ENCODE peak calls at places on chromosome 6, in seven cellular contexts. One of them, this sample, is unnamed.

GRCh38 chr6:148175511-148176188 is 167.0 kb upstream of the SASH1 start:
- DNase-seq in stimulated activated CD4-positive, alpha-beta T cell treated with anti-CD3 and anti-CD28 coated beads, Interleukin-1b, Interleukin-23, amount 100 ng/mL, for 48 hours: no peak
- DNase-seq in anterior cingulate cortex: no peak
- DNase-seq in heart left ventricle: no peak
- DNase-seq in RWPE1: no peak
- DNase-seq in nephron progenitor cell: no peak
- DNase-seq in GM23248: peak; percentile 17
- DNase-seq in this sample: no peak

GRCh38 chr6:10418862-10419748 is 4.2 kb upstream of the TFAP2A start:
- DNase-seq in stimulated activated CD4-positive, alpha-beta T cell treated with anti-CD3 and anti-CD28 coated beads, Interleukin-1b, Interleukin-23, amount 100 ng/mL, for 48 hours: no peak
- DNase-seq in anterior cingulate cortex: no peak
- DNase-seq in heart left ventricle: no peak
- DNase-seq in RWPE1: peak; percentile 77
- DNase-seq in nephron progenitor cell: peak; percentile 65
- DNase-seq in GM23248: no peak
- DNase-seq in this sample: no peak

GRCh38 chr6:107673076-107673494 is 151.0 kb downstream of the SCML4 start:
- DNase-seq in stimulated activated CD4-positive, alpha-beta T cell treated with anti-CD3 and anti-CD28 coated beads, Interleukin-1b, Interleukin-23, amount 100 ng/mL, for 48 hours: no peak
- DNase-seq in anterior cingulate cortex: no peak
- DNase-seq in heart left ventricle: peak; percentile 65
- DNase-seq in RWPE1: no peak
- DNase-seq in nephron progenitor cell: no peak
- DNase-seq in GM23248: no peak
- DNase-seq in this sample: no peak

GRCh38 chr6:68880050-68880449 is 245.0 kb downstream of the ADGRB3 start:
- DNase-seq in stimulated activated CD4-positive, alpha-beta T cell treated with anti-CD3 and anti-CD28 coated beads, Interleukin-1b, Interleukin-23, amount 100 ng/mL, for 48 hours: no peak
- DNase-seq in anterior cingulate cortex: no peak
- DNase-seq in heart left ventricle: peak; percentile 25
- DNase-seq in RWPE1: no peak
- DNase-seq in nephron progenitor cell: no peak
- DNase-seq in GM23248: peak; percentile 3
- DNase-seq in this sample: no peak

GRCh38 chr6:131013495-131013894 is 49.5 kb downstream of the EPB41L2 start:
- DNase-seq in stimulated activated CD4-positive, alpha-beta T cell treated with anti-CD3 and anti-CD28 coated beads, Interleukin-1b, Interleukin-23, amount 100 ng/mL, for 48 hours: no peak
- DNase-seq in anterior cingulate cortex: no peak
- DNase-seq in heart left ventricle: no peak
- DNase-seq in RWPE1: no peak
- DNase-seq in nephron progenitor cell: no peak
- DNase-seq in GM23248: peak; percentile 84
- DNase-seq in this sample: peak; percentile 47

GRCh38 chr6:144319193-144319592 is 34.1 kb downstream of the UTRN start:
- DNase-seq in stimulated activated CD4-positive, alpha-beta T cell treated with anti-CD3 and anti-CD28 coated beads, Interleukin-1b, Interleukin-23, amount 100 ng/mL, for 48 hours: no peak
- DNase-seq in anterior cingulate cortex: no peak
- DNase-seq in heart left ventricle: no peak
- DNase-seq in RWPE1: no peak
- DNase-seq in nephron progenitor cell: no peak
- DNase-seq in GM23248: peak; percentile 40
- DNase-seq in this sample: no peak

GRCh38 chr6:3773696-3774298 is 22.3 kb upstream of the PXDC1 start:
- DNase-seq in stimulated activated CD4-positive, alpha-beta T cell treated with anti-CD3 and anti-CD28 coated beads, Interleukin-1b, Interleukin-23, amount 100 ng/mL, for 48 hours: no peak
- DNase-seq in anterior cingulate cortex: no peak
- DNase-seq in heart left ventricle: no peak
- DNase-seq in RWPE1: no peak
- DNase-seq in nephron progenitor cell: no peak
- DNase-seq in GM23248: peak; percentile 69
- DNase-seq in this sample: peak; percentile 83

GRCh38 chr6:169520104-169520503 is 181.7 kb downstream of the WDR27 start:
- DNase-seq in stimulated activated CD4-positive, alpha-beta T cell treated with anti-CD3 and anti-CD28 coated beads, Interleukin-1b, Interleukin-23, amount 100 ng/mL, for 48 hours: no peak
- DNase-seq in anterior cingulate cortex: no peak
- DNase-seq in heart left ventricle: no peak
- DNase-seq in RWPE1: no peak
- DNase-seq in nephron progenitor cell: no peak
- DNase-seq in GM23248: peak; percentile 77
- DNase-seq in this sample: no peak

GRCh38 chr6:47353822-47354221 is 44.1 kb upstream of the TNFRSF21 start:
- DNase-seq in stimulated activated CD4-positive, alpha-beta T cell treated with anti-CD3 and anti-CD28 coated beads, Interleukin-1b, Interleukin-23, amount 100 ng/mL, for 48 hours: no peak
- DNase-seq in anterior cingulate cortex: no peak
- DNase-seq in heart left ventricle: no peak
- DNase-seq in RWPE1: no peak
- DNase-seq in nephron progenitor cell: no peak
- DNase-seq in GM23248: no peak
- DNase-seq in this sample: no peak

GRCh38 chr6:83193747-83194582 is 808 bp downstream of the RWDD2A start:
- DNase-seq in stimulated activated CD4-positive, alpha-beta T cell treated with anti-CD3 and anti-CD28 coated beads, Interleukin-1b, Interleukin-23, amount 100 ng/mL, for 48 hours: peak; percentile 2
- DNase-seq in anterior cingulate cortex: peak; percentile 14
- DNase-seq in heart left ventricle: peak; percentile 34
- DNase-seq in RWPE1: peak; percentile 36
- DNase-seq in nephron progenitor cell: peak; percentile 79
- DNase-seq in GM23248: peak; percentile 67
- DNase-seq in this sample: peak; percentile 21

GRCh38 chr6:6317386-6317785 is 3.1 kb downstream of the F13A1 start:
- DNase-seq in stimulated activated CD4-positive, alpha-beta T cell treated with anti-CD3 and anti-CD28 coated beads, Interleukin-1b, Interleukin-23, amount 100 ng/mL, for 48 hours: no peak
- DNase-seq in anterior cingulate cortex: no peak
- DNase-seq in heart left ventricle: no peak
- DNase-seq in RWPE1: no peak
- DNase-seq in nephron progenitor cell: no peak
- DNase-seq in GM23248: no peak
- DNase-seq in this sample: no peak

GRCh38 chr6:35392111-35392702 is 49.8 kb downstream of the PPARD start:
- DNase-seq in stimulated activated CD4-positive, alpha-beta T cell treated with anti-CD3 and anti-CD28 coated beads, Interleukin-1b, Interleukin-23, amount 100 ng/mL, for 48 hours: no peak
- DNase-seq in anterior cingulate cortex: no peak
- DNase-seq in heart left ventricle: no peak
- DNase-seq in RWPE1: peak; percentile 90
- DNase-seq in nephron progenitor cell: no peak
- DNase-seq in GM23248: no peak
- DNase-seq in this sample: no peak

GRCh38 chr6:116872771-116873170 is 4.3 kb upstream of the RFX6 start:
- DNase-seq in stimulated activated CD4-positive, alpha-beta T cell treated with anti-CD3 and anti-CD28 coated beads, Interleukin-1b, Interleukin-23, amount 100 ng/mL, for 48 hours: no peak
- DNase-seq in anterior cingulate cortex: no peak
- DNase-seq in heart left ventricle: no peak
- DNase-seq in RWPE1: no peak
- DNase-seq in nephron progenitor cell: no peak
- DNase-seq in GM23248: no peak
- DNase-seq in this sample: no peak

GRCh38 chr6:49692534-49692933 is 20.8 kb downstream of the CRISP2 start:
- DNase-seq in stimulated activated CD4-positive, alpha-beta T cell treated with anti-CD3 and anti-CD28 coated beads, Interleukin-1b, Interleukin-23, amount 100 ng/mL, for 48 hours: no peak
- DNase-seq in anterior cingulate cortex: no peak
- DNase-seq in heart left ventricle: no peak
- DNase-seq in RWPE1: no peak
- DNase-seq in nephron progenitor cell: no peak
- DNase-seq in GM23248: no peak
- DNase-seq in this sample: no peak

GRCh38 chr6:96725276-96725675 is 112.0 kb downstream of the GPR63 start:
- DNase-seq in stimulated activated CD4-positive, alpha-beta T cell treated with anti-CD3 and anti-CD28 coated beads, Interleukin-1b, Interleukin-23, amount 100 ng/mL, for 48 hours: no peak
- DNase-seq in anterior cingulate cortex: no peak
- DNase-seq in heart left ventricle: no peak
- DNase-seq in RWPE1: no peak
- DNase-seq in nephron progenitor cell: no peak
- DNase-seq in GM23248: no peak
- DNase-seq in this sample: no peak